ENCODE peak calls at places on chromosomes 4 and X, in eight cellular contexts. Z is CD4-positive, alpha-beta T cell; T is cardiac fibroblast; N is bronchial epithelial cell; O is pancreas; B is IMR-90; A is H1; G is psoas muscle. I is an unnamed sample.

GRCh38 chrX:40158036-40158706 is 60.4 kb upstream of the BCOR start:
- DNase-seq in Z (no peak), T (no peak), N (no peak), O (peak), B (peak), A (no peak), G (peak), I (no peak)

GRCh38 chr4:6530301-6530700 is 44.7 kb upstream of the MAN2B2 start:
- DNase-seq in Z (no peak), T (no peak), N (no peak), O (no peak), B (no peak), A (no peak), G (no peak), I (no peak)

GRCh38 chr4:123564758-123565346 is 168.3 kb downstream of the SPRY1 start:
- DNase-seq in Z (peak), T (peak), N (peak), O (no peak), B (peak), A (peak), G (no peak), I (no peak)

GRCh38 chrX:38519651-38520050 is 41.7 kb upstream of the TSPAN7 start:
- DNase-seq in Z (no peak), T (no peak), N (no peak), O (no peak), B (no peak), A (no peak), G (no peak), I (no peak)

GRCh38 chrX:54427837-54428424 is 12.3 kb upstream of the TSR2 start:
- DNase-seq in Z (no peak), T (no peak), N (no peak), O (no peak), B (no peak), A (no peak), G (no peak), I (no peak)

GRCh38 chrX:71253253-71254091 is 468 bp downstream of the ZMYM3 start:
- DNase-seq in Z (peak), T (peak), N (no peak), O (peak), B (peak), A (no peak), G (peak), I (no peak)

GRCh38 chr4:145709843-145710242 is 29.9 kb downstream of the C4orf51 start:
- DNase-seq in Z (no peak), T (no peak), N (peak), O (no peak), B (peak), A (no peak), G (no peak), I (no peak)

GRCh38 chr4:165383757-165384156 is 4.9 kb downstream of the CPE start:
- DNase-seq in Z (no peak), T (no peak), N (peak), O (no peak), B (no peak), A (no peak), G (no peak), I (no peak)

GRCh38 chr4:146222313-146222712 is 8.0 kb downstream of the REELD1 start:
- DNase-seq in Z (no peak), T (peak), N (peak), O (no peak), B (peak), A (no peak), G (no peak), I (no peak)

GRCh38 chr4:187603093-187603395 is 392.5 kb upstream of the ZFP42 start:
- DNase-seq in Z (no peak), T (peak), N (no peak), O (no peak), B (peak), A (no peak), G (no peak), I (no peak)

GRCh38 chrX:74325130-74326059 is 21.4 kb downstream of the ZCCHC13 start:
- DNase-seq in Z (no peak), T (no peak), N (no peak), O (no peak), B (no peak), A (peak), G (no peak), I (no peak)

GRCh38 chr4:36677122-36677521 is 395.7 kb downstream of the DTHD1 start:
- DNase-seq in Z (no peak), T (peak), N (peak), O (no peak), B (no peak), A (no peak), G (no peak), I (no peak)

GRCh38 chr4:24434193-24434728 is 150.1 kb downstream of the DHX15 start:
- DNase-seq in Z (no peak), T (no peak), N (no peak), O (no peak), B (no peak), A (no peak), G (no peak), I (no peak)

GRCh38 chr4:167000141-167000852 is 234.0 kb downstream of the SPOCK3 start:
- DNase-seq in Z (no peak), T (no peak), N (peak), O (no peak), B (no peak), A (no peak), G (no peak), I (no peak)

GRCh38 chr4:168857009-168857408 is 153.0 kb downstream of the CBR4 start:
- DNase-seq in Z (no peak), T (no peak), N (no peak), O (no peak), B (peak), A (no peak), G (no peak), I (no peak)

GRCh38 chr4:41257901-41258300 is 1.2 kb downstream of the UCHL1 start:
- DNase-seq in Z (no peak), T (no peak), N (no peak), O (no peak), B (no peak), A (no peak), G (no peak), I (no peak)

GRCh38 chr4:113222006-113222405 is 172.6 kb downstream of the ANK2 start:
- DNase-seq in Z (no peak), T (no peak), N (no peak), O (no peak), B (peak), A (no peak), G (no peak), I (no peak)

GRCh38 chr4:171648926-171649325 is 164.3 kb upstream of the GALNTL6 start:
- DNase-seq in Z (no peak), T (no peak), N (no peak), O (no peak), B (no peak), A (no peak), G (no peak), I (no peak)

GRCh38 chr4:146435962-146436361 is 85.8 kb downstream of the SLC10A7 start:
- DNase-seq in Z (no peak), T (no peak), N (peak), O (no peak), B (no peak), A (no peak), G (no peak), I (no peak)

GRCh38 chr4:54066718-54067129 is 2.3 kb upstream of the CHIC2 start:
- DNase-seq in Z (no peak), T (no peak), N (no peak), O (no peak), B (no peak), A (no peak), G (no peak), I (no peak)

GRCh38 chr4:36183232-36183631 is 61.1 kb downstream of the ARAP2 start:
- DNase-seq in Z (no peak), T (no peak), N (no peak), O (no peak), B (no peak), A (no peak), G (no peak), I (no peak)

GRCh38 chrX:41692162-41692749 is 3.5 kb downstream of the GPR34 start:
- DNase-seq in Z (no peak), T (peak), N (no peak), O (no peak), B (peak), A (no peak), G (no peak), I (no peak)

GRCh38 chr4:187204389-187204920 is 480.8 kb upstream of the FAT1 start:
- DNase-seq in Z (no peak), T (no peak), N (peak), O (no peak), B (peak), A (no peak), G (no peak), I (no peak)

GRCh38 chr4:70721747-70722146 is at the start of gene RUFY3:
- DNase-seq in Z (no peak), T (peak), N (no peak), O (no peak), B (peak), A (no peak), G (no peak), I (no peak)

GRCh38 chr4:106541253-106541652 is 172.7 kb upstream of the GIMD1 start:
- DNase-seq in Z (no peak), T (no peak), N (peak), O (no peak), B (peak), A (no peak), G (no peak), I (no peak)

GRCh38 chrX:39301041-39301440 is 499.8 kb downstream of the MID1IP1 start:
- DNase-seq in Z (no peak), T (no peak), N (no peak), O (no peak), B (no peak), A (no peak), G (no peak), I (no peak)

GRCh38 chr4:38983756-38984647 is 48.2 kb downstream of the TMEM156 start:
- DNase-seq in Z (no peak), T (peak), N (no peak), O (no peak), B (peak), A (no peak), G (no peak), I (no peak)

GRCh38 chrX:37922926-37923325 is 75.6 kb upstream of the DYNLT3 start:
- DNase-seq in Z (no peak), T (no peak), N (no peak), O (no peak), B (no peak), A (no peak), G (no peak), I (no peak)

GRCh38 chr4:76308548-76308947 is 2.0 kb downstream of the STBD1 start:
- DNase-seq in Z (no peak), T (peak), N (no peak), O (peak), B (no peak), A (no peak), G (peak), I (no peak)

GRCh38 chrX:75623535-75623934 is 100.7 kb upstream of the ZDHHC15 start:
- DNase-seq in Z (no peak), T (no peak), N (peak), O (no peak), B (no peak), A (no peak), G (no peak), I (no peak)

GRCh38 chrX:24590111-24590510 is 57.0 kb downstream of the PCYT1B start:
- DNase-seq in Z (no peak), T (no peak), N (no peak), O (no peak), B (no peak), A (no peak), G (no peak), I (no peak)

GRCh38 chr4:85488416-85488815 is 13.5 kb downstream of the ARHGAP24 start:
- DNase-seq in Z (no peak), T (no peak), N (no peak), O (no peak), B (no peak), A (no peak), G (no peak), I (no peak)

GRCh38 chr4:7904108-7904516 is 35.5 kb downstream of the AFAP1 start:
- DNase-seq in Z (no peak), T (peak), N (no peak), O (no peak), B (peak), A (no peak), G (no peak), I (no peak)

GRCh38 chrX:153398275-153398960 is 2.7 kb downstream of the PNMA6E start:
- DNase-seq in Z (no peak), T (no peak), N (no peak), O (peak), B (no peak), A (no peak), G (peak), I (no peak)

GRCh38 chr4:189088783-189089182 is 851.9 kb upstream of the FRG1 start:
- DNase-seq in Z (no peak), T (no peak), N (no peak), O (no peak), B (peak), A (no peak), G (no peak), I (no peak)
- TF ChIP-seq CTCF in Z (no peak), T (no peak), N (no peak), O (no peak), B (no peak), A (no peak), G (no peak), I (no peak)

GRCh38 chr4:2963185-2964076 is at the start of the genes GRK4 and NOP14:
- DNase-seq in Z (peak), T (peak), N (peak), O (peak), B (peak), A (peak), G (peak), I (peak)
- TF ChIP-seq CTCF in Z (peak), T (no peak), N (peak), O (peak), B (peak), A (no peak), G (peak), I (no peak)

GRCh38 chr4:72424006-72424405 is 145.0 kb downstream of the ADAMTS3 start:
- DNase-seq in Z (no peak), T (no peak), N (no peak), O (no peak), B (no peak), A (no peak), G (no peak), I (no peak)
- TF ChIP-seq CTCF in Z (no peak), T (no peak), N (no peak), O (no peak), B (no peak), A (no peak), G (no peak), I (no peak)

GRCh38 chr4:141711211-141711610 is 74.8 kb downstream of the IL15 start:
- DNase-seq in Z (no peak), T (peak), N (peak), O (no peak), B (peak), A (no peak), G (no peak), I (no peak)
- TF ChIP-seq CTCF in Z (no peak), T (peak), N (peak), O (no peak), B (peak), A (peak), G (peak), I (no peak)

GRCh38 chr4:148054275-148054674 is 322.4 kb downstream of the ARHGAP10 start:
- DNase-seq in Z (no peak), T (no peak), N (peak), O (no peak), B (no peak), A (no peak), G (no peak), I (no peak)
- TF ChIP-seq CTCF in Z (no peak), T (no peak), N (no peak), O (no peak), B (no peak), A (no peak), G (no peak), I (no peak)

DNA sequence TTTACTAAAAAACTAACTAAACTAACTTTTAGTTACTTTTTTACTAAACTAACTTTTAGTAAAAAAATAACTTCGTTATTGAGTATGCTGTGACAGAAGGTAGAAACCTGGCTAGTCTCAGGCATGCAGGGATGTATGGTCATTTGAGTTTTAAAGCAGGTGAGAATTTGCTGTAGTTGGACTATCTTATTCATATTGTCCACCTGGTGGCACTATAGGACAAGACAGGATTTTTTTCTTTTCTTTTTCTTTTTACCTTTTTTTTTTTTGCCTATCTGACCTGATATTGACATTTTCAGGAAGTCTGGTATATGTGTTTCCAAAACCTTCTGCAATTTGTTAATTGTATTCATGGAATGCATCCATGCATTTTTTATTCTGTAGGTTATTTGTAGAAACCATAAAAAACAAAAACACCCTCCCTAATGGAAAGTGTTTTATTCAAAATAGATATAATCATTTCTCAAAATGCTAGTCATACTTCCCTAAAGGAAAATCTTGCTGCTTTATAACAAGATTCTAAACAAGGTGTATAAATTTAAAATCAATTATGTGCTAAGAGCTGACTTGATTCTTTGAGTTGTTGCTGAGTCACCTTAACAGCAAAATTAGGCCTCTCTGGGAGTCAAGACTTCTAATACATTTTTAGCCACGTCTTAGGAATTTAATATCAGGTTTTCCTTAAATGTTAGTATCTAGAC is 201.2 kb upstream of the GNPDA2 start:
- DNase-seq in Z (no peak), T (peak), N (peak), O (no peak), B (peak), A (no peak), G (no peak), I (no peak)
- TF ChIP-seq CTCF in Z (no peak), T (peak), N (peak), O (no peak), B (peak), A (peak), G (peak), I (no peak)

DNA sequence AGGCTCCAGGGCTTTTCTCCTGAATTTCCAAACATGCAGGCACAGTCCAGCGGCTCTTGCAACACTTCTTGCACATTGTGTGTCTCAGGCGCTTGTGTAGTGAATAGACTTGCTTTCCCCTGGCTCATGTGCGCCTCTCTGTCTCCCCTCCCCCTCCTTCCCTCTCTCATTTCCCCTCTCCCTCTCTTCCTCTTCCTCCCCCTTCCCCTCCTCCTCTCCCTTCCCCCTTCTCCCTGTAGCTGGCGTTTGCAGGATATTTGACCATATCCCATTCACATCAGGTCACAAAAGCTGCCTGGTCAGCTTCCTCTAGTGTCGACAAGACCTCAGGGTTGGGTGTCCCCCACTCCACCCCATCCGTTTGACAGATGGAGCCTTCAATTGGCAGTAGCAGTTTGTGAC is 2.4 kb downstream of the CHST7 start:
- DNase-seq in Z (no peak), T (peak), N (no peak), O (no peak), B (peak), A (no peak), G (peak), I (no peak)
- TF ChIP-seq CTCF in Z (no peak), T (no peak), N (no peak), O (no peak), B (no peak), A (no peak), G (no peak), I (no peak)

GRCh38 chrX:66760648-66761047 is 121.8 kb upstream of the EDA2R start:
- DNase-seq in Z (no peak), T (no peak), N (peak), O (no peak), B (no peak), A (no peak), G (no peak), I (no peak)
- TF ChIP-seq CTCF in Z (no peak), T (no peak), N (no peak), O (no peak), B (no peak), A (peak), G (no peak), I (no peak)

DNA sequence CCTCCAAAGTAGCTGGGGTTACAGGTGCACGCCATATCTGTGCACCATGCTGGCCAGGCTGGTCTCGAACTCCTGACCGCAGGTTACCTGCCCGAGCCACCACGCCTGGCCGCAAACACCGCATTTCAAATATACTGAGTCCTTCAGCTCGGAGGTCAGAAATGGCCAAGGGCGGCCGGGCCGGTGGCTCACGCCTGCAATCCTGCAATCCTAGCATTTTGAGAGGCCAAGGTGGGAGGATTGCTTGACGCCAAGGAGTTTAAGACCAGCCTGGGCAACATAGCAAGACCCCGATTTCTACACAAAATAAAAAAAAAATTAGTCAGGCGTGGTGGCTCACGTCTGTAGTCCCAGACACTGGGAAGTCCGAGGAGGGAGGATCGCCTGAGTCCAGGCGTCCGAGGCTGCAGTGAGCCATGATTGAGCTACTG is 71.9 kb upstream of the PPP2R3B start:
- DNase-seq in Z (no peak), T (no peak), N (no peak), O (no peak), B (no peak), A (no peak), G (no peak), I (no peak)
- TF ChIP-seq CTCF in Z (no peak), T (no peak), N (no peak), O (no peak), B (no peak), A (no peak), G (no peak), I (no peak)

DNA sequence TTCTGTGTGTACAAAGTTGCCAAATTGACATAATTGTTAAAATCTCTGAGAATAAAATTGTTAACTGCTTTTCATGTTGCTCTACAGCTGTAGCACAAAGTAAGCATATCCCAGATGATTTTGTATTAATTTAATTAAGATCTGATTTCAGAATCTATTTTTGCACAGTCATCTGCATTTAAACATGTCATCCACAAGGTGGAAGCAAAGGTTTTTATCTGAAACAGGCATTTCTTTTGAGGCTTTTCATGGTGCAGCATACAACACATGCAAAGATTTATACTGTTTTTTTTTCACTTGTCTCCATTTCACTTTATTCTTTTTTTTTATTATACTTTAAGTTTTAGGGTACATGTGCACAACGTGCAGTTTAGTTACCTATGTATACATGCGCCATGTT is 51.2 kb downstream of the GC start:
- DNase-seq in Z (no peak), T (peak), N (peak), O (no peak), B (peak), A (no peak), G (no peak), I (no peak)
- TF ChIP-seq CTCF in Z (no peak), T (peak), N (peak), O (no peak), B (peak), A (peak), G (no peak), I (no peak)

I was measured in omental fat pad.